ENCODE peak calls at places on chromosome 13, in six cellular contexts. W is breast epithelium, B is H54, R is adrenal gland, J is GM12878, Z is sigmoid colon. L is an unnamed sample.

GRCh38 chr13:43908156-43909126 is 28.7 kb downstream of the LACC1 start:
- DNase-seq in W (no peak), B (no peak), R (no peak), J (no peak), Z (no peak), L (no peak)

GRCh38 chr13:33016414-33017409 is at the start of gene KL:
- DNase-seq in W (no peak), B (no peak), R (peak), J (no peak), Z (peak), L (peak)

GRCh38 chr13:90281709-90282108 is 1065.8 kb upstream of the MIR17HG start:
- DNase-seq in W (no peak), B (no peak), R (no peak), J (no peak), Z (no peak), L (no peak)

GRCh38 chr13:83634601-83635000 is 247.7 kb downstream of the SLITRK1 start:
- DNase-seq in W (no peak), B (no peak), R (no peak), J (no peak), Z (no peak), L (no peak)

GRCh38 chr13:45410466-45410865 is 7.7 kb downstream of the SLC25A30 start:
- DNase-seq in W (no peak), B (no peak), R (no peak), J (no peak), Z (no peak), L (no peak)

GRCh38 chr13:32150794-32151193 is 119.2 kb downstream of the FRY start:
- DNase-seq in W (peak), B (no peak), R (no peak), J (no peak), Z (peak), L (peak)

GRCh38 chr13:90594694-90595093 is 752.8 kb upstream of the MIR17HG start:
- DNase-seq in W (no peak), B (peak), R (no peak), J (no peak), Z (no peak), L (no peak)

GRCh38 chr13:32261567-32261966 is 53.6 kb downstream of the ZAR1L start:
- DNase-seq in W (no peak), B (peak), R (peak), J (no peak), Z (peak), L (peak)

GRCh38 chr13:109904218-109904617 is 117.8 kb upstream of the IRS2 start:
- DNase-seq in W (no peak), B (no peak), R (no peak), J (no peak), Z (no peak), L (no peak)

GRCh38 chr13:88622362-88622973 is 951.3 kb downstream of the SLITRK5 start:
- DNase-seq in W (no peak), B (no peak), R (no peak), J (no peak), Z (no peak), L (no peak)

GRCh38 chr13:27170521-27171243 is 929 bp downstream of the USP12 start:
- DNase-seq in W (no peak), B (no peak), R (peak), J (no peak), Z (peak), L (peak)

GRCh38 chr13:107937841-107938240 is 277.5 kb downstream of the LIG4 start:
- DNase-seq in W (no peak), B (no peak), R (no peak), J (no peak), Z (no peak), L (no peak)

GRCh38 chr13:107476068-107476467 is 739.3 kb downstream of the LIG4 start:
- DNase-seq in W (no peak), B (no peak), R (no peak), J (no peak), Z (no peak), L (no peak)

GRCh38 chr13:65095118-65095517 is 2135.0 kb downstream of the PCDH9 start:
- DNase-seq in W (no peak), B (no peak), R (no peak), J (no peak), Z (no peak), L (no peak)

DNA sequence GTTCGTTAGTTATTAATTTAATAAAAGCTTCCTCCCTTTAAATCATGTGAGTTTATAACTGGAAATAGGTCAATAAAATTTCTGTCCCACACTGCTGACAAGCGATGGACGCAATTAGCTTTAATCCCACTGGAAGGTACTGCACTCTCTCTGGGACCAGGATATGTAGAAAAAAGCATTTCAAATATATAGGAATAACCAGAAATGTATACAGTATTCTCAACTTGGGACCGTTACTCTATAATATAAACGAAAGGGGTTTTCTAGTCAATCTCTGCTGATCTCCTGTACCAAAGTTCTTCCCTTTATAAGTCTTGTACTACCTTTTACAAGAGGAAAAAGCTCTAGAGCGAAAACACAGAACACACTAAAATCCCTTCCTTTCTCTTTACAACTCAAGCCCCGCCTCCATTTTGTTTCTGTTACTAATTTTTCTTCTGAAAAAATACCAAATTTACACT is 1.8 kb upstream of the USPL1 start:
- DNase-seq in W (no peak), B (no peak), R (no peak), J (no peak), Z (no peak), L (no peak)
- TF ChIP-seq POLR2A in W (no peak), B (no peak), R (no peak), J (no peak), Z (no peak), L (no peak)

GRCh38 chr13:48533207-48533499 is 273 bp upstream of the RCBTB2 start:
- DNase-seq in W (no peak), B (no peak), R (no peak), J (no peak), Z (no peak), L (no peak)

GRCh38 chr13:48531416-48532145 is 1.3 kb downstream of the RCBTB2 start:
- DNase-seq in W (no peak), B (no peak), R (no peak), J (peak), Z (no peak), L (no peak)

GRCh38 chr13:48533986-48534600 is 1.2 kb upstream of the RCBTB2 start:
- DNase-seq in W (no peak), B (no peak), R (no peak), J (no peak), Z (no peak), L (no peak)

GRCh38 chr13:48532146-48532472 is 771 bp downstream of the RCBTB2 start:
- DNase-seq in W (no peak), B (no peak), R (no peak), J (peak), Z (no peak), L (no peak)

GRCh38 chr13:48532473-48533206 is at the start of gene RCBTB2:
- DNase-seq in W (peak), B (peak), R (peak), J (peak), Z (peak), L (peak)
- TF ChIP-seq POLR2A in W (peak), B (peak), R (peak), J (peak), Z (peak), L (peak)

GRCh38 chr13:100594255-100594654 is 5.7 kb upstream of the GGACT start:
- DNase-seq in W (no peak), B (no peak), R (peak), J (no peak), Z (no peak), L (no peak)

GRCh38 chr13:100584901-100585300 is 3.7 kb downstream of the GGACT start:
- DNase-seq in W (no peak), B (no peak), R (no peak), J (no peak), Z (no peak), L (no peak)

GRCh38 chr13:100589178-100589725 is 663 bp upstream of the GGACT start:
- DNase-seq in W (no peak), B (no peak), R (no peak), J (no peak), Z (no peak), L (no peak)

DNA sequence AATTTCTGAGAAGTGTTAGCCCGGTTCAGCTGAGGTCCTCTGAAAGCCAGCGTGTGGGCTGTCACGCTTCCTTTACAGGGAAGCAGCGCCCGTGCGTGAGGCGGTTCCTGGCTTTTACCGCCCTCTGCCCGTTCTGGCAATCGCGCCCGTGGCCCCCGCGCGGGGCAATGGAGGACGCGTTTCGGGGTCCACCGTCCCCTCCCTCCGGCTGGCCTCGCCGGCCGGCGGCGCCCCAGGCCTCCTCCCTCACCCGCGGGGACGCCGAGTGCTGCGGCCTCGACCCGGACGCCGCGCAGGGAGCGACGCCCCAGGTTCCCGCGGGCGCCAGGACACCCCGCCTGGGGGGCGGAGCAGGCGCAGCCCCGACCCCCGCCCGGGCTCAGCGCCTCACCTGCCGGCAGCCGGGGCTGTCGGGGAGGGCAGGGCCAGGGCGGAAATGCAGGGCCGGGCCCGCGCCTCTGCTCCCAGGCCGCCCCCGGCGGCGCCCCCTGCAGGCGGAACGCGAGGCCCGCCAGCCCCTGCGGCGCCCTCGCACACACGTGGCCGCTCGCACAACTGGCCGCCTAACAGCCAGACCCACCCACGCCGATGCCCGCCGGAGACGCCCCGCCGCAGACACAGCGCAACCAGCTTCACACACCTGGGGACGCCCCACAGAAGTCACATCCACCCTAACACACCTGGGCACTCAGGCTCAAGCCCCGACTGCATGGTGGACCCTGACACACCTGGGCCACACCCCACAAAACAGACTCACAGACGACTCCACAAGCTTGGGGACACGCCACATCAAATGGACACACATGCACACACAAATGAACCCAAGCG is at the start of gene GGACT:
- DNase-seq in W (peak), B (peak), R (peak), J (peak), Z (peak), L (peak)
- TF ChIP-seq POLR2A in W (no peak), B (peak), R (no peak), J (peak), Z (no peak), L (no peak)

GRCh38 chr13:24162604-24163003 is 2.1 kb downstream of the SPATA13 start:
- DNase-seq in W (no peak), B (no peak), R (no peak), J (no peak), Z (no peak), L (no peak)

GRCh38 chr13:24159362-24159761 is 1.2 kb upstream of the SPATA13 start:
- DNase-seq in W (no peak), B (no peak), R (no peak), J (no peak), Z (no peak), L (no peak)

GRCh38 chr13:24161010-24161775 is 673 bp downstream of the SPATA13 start:
- DNase-seq in W (no peak), B (no peak), R (peak), J (no peak), Z (peak), L (peak)

GRCh38 chr13:24159921-24160324 is 597 bp upstream of the SPATA13 start:
- DNase-seq in W (no peak), B (no peak), R (no peak), J (no peak), Z (no peak), L (no peak)

GRCh38 chr13:24161980-24162517 is 1.5 kb downstream of the SPATA13 start:
- DNase-seq in W (peak), B (no peak), R (no peak), J (no peak), Z (no peak), L (no peak)
- TF ChIP-seq POLR2A in W (no peak), B (no peak), R (no peak), J (no peak), Z (no peak), L (no peak)

DNA sequence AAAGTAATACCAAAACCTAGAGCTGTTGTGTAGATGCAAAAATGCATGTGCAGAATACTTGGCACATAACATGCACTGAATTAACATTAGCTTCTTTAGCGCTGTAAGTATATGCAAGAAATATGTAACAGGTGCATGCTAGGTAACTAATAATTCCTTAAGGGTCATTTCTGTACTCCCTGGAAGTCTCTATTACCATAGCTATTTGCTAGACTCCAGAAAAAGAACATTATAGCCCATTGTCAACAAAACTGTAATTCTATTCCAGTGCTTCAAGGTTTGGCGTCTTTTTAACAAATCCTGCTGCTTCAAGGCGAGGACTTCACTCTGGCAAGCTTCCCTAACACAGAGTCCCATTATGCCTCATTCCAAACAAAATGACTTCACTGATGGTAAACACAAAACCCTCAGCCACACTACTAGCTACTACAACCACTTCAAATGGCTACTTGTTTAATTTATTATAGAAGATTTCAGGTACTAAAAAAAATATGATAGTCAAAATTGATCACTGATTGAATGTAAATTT is 32.7 kb downstream of the ELF1 start:
- DNase-seq in W (no peak), B (no peak), R (no peak), J (no peak), Z (no peak), L (no peak)
- TF ChIP-seq POLR2A in W (no peak), B (no peak), R (no peak), J (no peak), Z (no peak), L (no peak)

GRCh38 chr13:37058801-37059135 is 720 bp downstream of the SUPT20H start:
- DNase-seq in W (no peak), B (no peak), R (no peak), J (peak), Z (no peak), L (no peak)

GRCh38 chr13:37059848-37060192 is 332 bp upstream of the SUPT20H start:
- DNase-seq in W (no peak), B (no peak), R (no peak), J (no peak), Z (no peak), L (no peak)

DNA sequence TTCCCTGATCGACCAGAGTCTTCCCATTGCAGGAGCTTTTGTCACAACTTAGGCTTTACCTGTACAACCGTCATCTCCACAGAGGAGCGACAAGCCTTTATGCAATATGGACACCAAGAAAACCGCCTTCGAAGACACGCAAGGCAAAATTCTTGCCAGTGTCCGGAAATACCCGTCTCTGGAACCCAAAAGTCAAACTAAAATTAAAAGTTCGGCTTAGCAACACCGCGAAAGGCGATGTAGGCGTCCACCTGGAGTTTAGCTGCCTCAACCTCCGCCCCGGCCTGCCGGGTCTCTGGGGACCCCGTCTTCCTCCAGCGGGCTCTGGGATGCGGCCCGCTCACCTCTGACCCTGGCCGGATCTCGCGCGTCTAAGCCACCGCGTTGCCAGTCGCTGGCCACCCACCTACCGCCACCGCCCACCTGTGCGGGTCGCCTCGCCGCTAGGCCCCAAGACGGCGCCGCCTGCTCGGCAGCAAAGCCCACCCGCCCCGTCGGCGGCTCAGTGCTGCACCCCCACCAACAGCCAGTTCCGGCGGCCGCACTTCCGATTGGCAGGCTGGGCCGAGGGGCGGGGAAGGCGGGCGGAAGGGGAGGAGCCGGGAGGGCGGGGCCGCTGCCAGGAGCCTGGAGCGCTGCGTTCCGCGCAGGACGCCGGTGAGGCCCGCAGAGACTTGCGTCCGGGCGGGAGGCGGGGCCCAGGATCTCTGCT is at the start of gene SUPT20H:
- DNase-seq in W (peak), B (peak), R (peak), J (peak), Z (peak), L (peak)
- TF ChIP-seq POLR2A in W (peak), B (peak), R (peak), J (peak), Z (peak), L (peak)

GRCh38 chr13:59478908-59479307 is 684.8 kb downstream of the DIAPH3 start:
- DNase-seq in W (no peak), B (no peak), R (no peak), J (no peak), Z (no peak), L (no peak)

GRCh38 chr13:59476376-59476775 is 687.4 kb downstream of the DIAPH3 start:
- DNase-seq in W (no peak), B (no peak), R (no peak), J (no peak), Z (peak), L (no peak)

GRCh38 chr13:59477011-59477410 is 686.7 kb downstream of the DIAPH3 start:
- DNase-seq in W (no peak), B (no peak), R (no peak), J (no peak), Z (no peak), L (no peak)

GRCh38 chr13:59479629-59480028 is 684.1 kb downstream of the DIAPH3 start:
- DNase-seq in W (no peak), B (no peak), R (no peak), J (no peak), Z (no peak), L (no peak)

DNA sequence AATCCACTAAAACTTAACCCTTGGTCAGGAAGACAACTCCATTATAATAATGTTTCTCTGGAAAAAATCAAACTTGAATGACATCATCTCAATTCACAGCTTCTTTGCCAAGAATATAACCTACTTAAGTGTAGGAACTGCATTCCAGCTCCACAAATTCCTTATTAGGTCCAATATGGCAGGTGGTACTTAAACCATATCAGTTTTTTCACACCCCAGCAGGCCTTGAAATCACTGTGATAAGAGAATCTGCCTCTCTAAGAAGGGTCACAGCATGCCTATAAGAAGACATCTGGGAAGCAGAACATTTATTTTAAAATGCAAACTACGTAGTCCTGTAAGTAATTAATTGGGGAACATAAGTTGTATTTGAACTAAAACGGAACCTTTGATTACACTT is 687.8 kb downstream of the DIAPH3 start:
- DNase-seq in W (no peak), B (no peak), R (no peak), J (no peak), Z (no peak), L (no peak)
- TF ChIP-seq POLR2A in W (no peak), B (no peak), R (no peak), J (no peak), Z (no peak), L (no peak)

L was measured in ovary.